ENCODE peak calls at places on chromosomes 5 and 9, in ten cellular contexts. V, Z, X, N, T, W, I, U, J and S are unnamed samples.

GRCh38 chr9:91197232-91198181 is 164.2 kb downstream of the AUH start:
- DNase-seq in T (peak; percentile 90), N (peak; percentile 74), J (no peak), W (peak; percentile 96), I (peak; percentile 44), Z (peak; percentile 73), U (peak; percentile 85), V (peak; percentile 88), X (peak; percentile 64), S (no peak)

GRCh38 chr9:23567756-23568155 is 258.3 kb downstream of the ELAVL2 start:
- DNase-seq in X (no peak), V (no peak), I (no peak), T (no peak), N (no peak), J (no peak), W (no peak), Z (no peak), U (no peak), S (no peak)

GRCh38 chr9:98142182-98142924 is 23.3 kb upstream of the TRIM14 start:
- DNase-seq in N (no peak), T (peak; percentile 68), X (no peak), W (no peak), J (no peak), I (no peak), Z (peak; percentile 95), V (no peak), U (no peak), S (no peak)

GRCh38 chr5:67353500-67353931 is 156.9 kb upstream of the CD180 start:
- DNase-seq in I (no peak), W (no peak), J (no peak), N (no peak), X (no peak), U (no peak), V (no peak), Z (no peak), T (no peak), S (no peak)

GRCh38 chr5:150211156-150212030 is 21.5 kb downstream of the SLC6A7 start:
- DNase-seq in U (no peak), X (no peak), Z (no peak), V (no peak), J (no peak), I (no peak), W (no peak), N (no peak), T (peak; percentile 39), S (peak; percentile 88)

GRCh38 chr9:7315746-7316457 is 483.7 kb downstream of the DMAC1 start:
- DNase-seq in X (no peak), N (no peak), W (peak; percentile 32), J (no peak), Z (no peak), V (no peak), T (peak; percentile 53), I (no peak), U (no peak), S (no peak)

GRCh38 chr5:98173334-98173733 is 600.1 kb upstream of the RGMB start:
- DNase-seq in I (no peak), N (no peak), X (no peak), T (no peak), J (no peak), V (no peak), W (peak; percentile 73), Z (no peak), U (no peak), S (no peak)

GRCh38 chr9:81424431-81424830 is 264.9 kb downstream of the TLE1 start:
- DNase-seq in I (no peak), W (no peak), V (no peak), N (no peak), U (no peak), J (no peak), X (no peak), T (no peak), Z (no peak), S (no peak)

GRCh38 chr9:87497604-87498045 is at the start of gene DAPK1:
- DNase-seq in V (peak; percentile 83), X (peak; percentile 62), U (peak; percentile 23), N (peak; percentile 43), Z (peak; percentile 84), T (peak; percentile 89), W (peak; percentile 44), I (no peak), J (peak; percentile 92), S (peak; percentile 94)

GRCh38 chr9:129879103-129879699 is 43.9 kb downstream of the USP20 start:
- DNase-seq in U (no peak), Z (no peak), X (no peak), N (no peak), W (no peak), T (peak; percentile 3), J (no peak), I (no peak), V (no peak), S (no peak)

GRCh38 chr9:93459432-93459847 is 6.1 kb upstream of the FAM120AOS start:
- DNase-seq in N (no peak), V (no peak), J (no peak), X (no peak), T (no peak), U (no peak), Z (no peak), W (no peak), I (no peak), S (no peak)

GRCh38 chr5:91074615-91075014 is 308.5 kb downstream of the ARRDC3 start:
- DNase-seq in Z (no peak), I (no peak), T (no peak), W (peak; percentile 36), N (no peak), J (no peak), V (no peak), U (no peak), X (no peak), S (no peak)

GRCh38 chr9:131650254-131650653 is 89.6 kb downstream of the RAPGEF1 start:
- DNase-seq in I (no peak), T (no peak), J (no peak), X (peak; percentile 93), U (no peak), N (peak; percentile 68), V (no peak), W (peak; percentile 57), Z (peak; percentile 71), S (no peak)

GRCh38 chr9:121269888-121270254 is 1.9 kb downstream of the GSN start:
- DNase-seq in I (no peak), V (no peak), W (peak; percentile 51), U (no peak), N (no peak), Z (no peak), T (no peak), X (no peak), J (no peak), S (no peak)

GRCh38 chr5:180600554-180601041 is 9.3 kb upstream of the SCGB3A1 start:
- DNase-seq in U (no peak), W (no peak), T (no peak), N (no peak), V (no peak), J (no peak), X (no peak), Z (peak; percentile 77), I (no peak), S (peak; percentile 42)

GRCh38 chr9:106333487-106333886 is 529.5 kb upstream of the ZNF462 start:
- DNase-seq in N (no peak), I (no peak), U (no peak), V (no peak), X (no peak), Z (no peak), T (peak; percentile 27), W (peak; percentile 3), J (no peak), S (no peak)

GRCh38 chr9:133277467-133277866 is 2.5 kb upstream of the ABO start:
- DNase-seq in I (no peak), Z (no peak), V (no peak), J (no peak), W (no peak), N (no peak), T (no peak), X (no peak), U (no peak), S (no peak)
- H3K4me3 ChIP-seq in I (no peak overlapping the region), Z (no peak overlapping the region), V (no peak overlapping the region), J (no peak overlapping the region), W (no peak overlapping the region), N (no peak overlapping the region), T (no peak overlapping the region), X (no peak overlapping the region), U (no peak overlapping the region), S (no peak overlapping the region)

GRCh38 chr5:5421961-5422818 is at the start of gene ICE1:
- DNase-seq in Z (peak; percentile 98), U (peak; percentile 96), X (peak; percentile 97), J (peak; percentile 98), I (peak; percentile 94), N (peak; percentile 99), W (peak; percentile 95), V (peak; percentile 88), T (peak; percentile 98), S (peak; percentile 99)
- TF ChIP-seq CTCF in Z (no peak), U (no peak), X (no peak), J (no peak), I (no peak), N (no peak), W (no peak), V (no peak), T (no peak), S (no peak)

GRCh38 chr5:172109749-172110148 is 78.3 kb downstream of the STK10 start:
- DNase-seq in X (no peak), T (no peak), I (no peak), J (no peak), U (no peak), V (no peak), W (no peak), N (no peak), Z (peak; percentile 14), S (no peak)
- H3K4me1 ChIP-seq in X (peaks cover 14% of the 10 kb centered on the region), T (peaks cover 23% of the 10 kb centered on the region), I (peaks cover 40% of the 10 kb centered on the region), J (peaks cover 14% of the 10 kb centered on the region), U (peaks cover 24% of the 10 kb centered on the region), V (peaks cover 19% of the 10 kb centered on the region), W (peaks cover 61% of the 10 kb centered on the region), N (peaks cover 39% of the 10 kb centered on the region), Z (peaks cover 71% of the 10 kb centered on the region), S (peaks cover 4% of the 10 kb centered on the region)

DNA sequence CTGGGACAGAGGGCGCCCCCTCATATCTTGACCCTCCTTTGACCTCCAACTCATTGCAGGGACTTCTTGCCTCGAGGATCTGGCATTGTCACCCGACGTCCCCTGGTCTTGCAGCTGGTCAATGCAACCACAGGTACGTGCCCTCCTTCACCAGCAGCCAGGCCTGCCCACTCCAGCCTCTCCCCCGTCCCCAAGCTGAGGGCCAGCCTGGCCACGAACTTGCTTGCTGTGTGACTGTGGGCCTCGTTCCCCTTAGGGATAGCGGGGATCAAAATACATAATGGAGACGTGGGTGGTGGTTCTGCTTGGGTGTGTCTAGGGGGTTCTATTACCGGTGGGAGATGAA is 15.0 kb downstream of the DNM1 start:
- DNase-seq in V (no peak), W (no peak), Z (no peak), X (no peak), T (no peak), J (no peak), N (no peak), I (no peak), U (no peak), S (no peak)
- H3K4me3 ChIP-seq in V (no peak overlapping the region), W (no peak overlapping the region), Z (peak overlapping the region; percentile 45), X (peak overlapping the region; percentile 65), T (no peak overlapping the region), J (peak overlapping the region; percentile 43), N (no peak overlapping the region), I (peak overlapping the region; percentile 65), U (peak overlapping the region; percentile 52), S (peak overlapping the region; percentile 66)

GRCh38 chr5:131382407-131383395 is 118.8 kb downstream of the CDC42SE2 start:
- DNase-seq in U (peak; percentile 50), W (peak; percentile 65), T (peak; percentile 59), J (peak; percentile 66), X (no peak), V (peak; percentile 70), Z (no peak), I (no peak), N (no peak), S (peak; percentile 74)
- TF ChIP-seq CTCF in U (peak; percentile 72), W (peak; percentile 71), T (peak; percentile 42), J (peak; percentile 63), X (peak; percentile 22), V (peak; percentile 60), Z (peak; percentile 55), I (no peak), N (peak; percentile 39), S (peak; percentile 83)